ENCODE peak calls at places on chromosomes 11 and 22, in four cellular contexts. One of them, this sample, is unnamed.
A peak's percentile ranks its signal among the peaks of the same experiment; 100 is the strongest.

GRCh38 chr11:79062814-79063762 is 377.7 kb downstream of the TENM4 start:
- DNase-seq in hepatocyte: peak; percentile 61
- DNase-seq in H9: peak; percentile 65
- DNase-seq in activated T-helper 2 cell treated with anti-CD3 and anti-CD28 coated beads, Interferon-gamma antibody, Interleukin-2, Interleukin-4, amounts not matched to agents 10 μg/mL and 5 μg/mL and 100 μg/mL, durations not matched to agents 14 hours and 24 hours and 36 hours: no peak
- DNase-seq in this sample: peak; percentile 70

GRCh38 chr11:46858920-46859531 is 12.9 kb upstream of the CKAP5 start:
- DNase-seq in hepatocyte: no peak
- DNase-seq in activated T-helper 2 cell treated with anti-CD3 and anti-CD28 coated beads, Interferon-gamma antibody, Interleukin-2, Interleukin-4, amounts not matched to agents 10 μg/mL and 5 μg/mL and 100 μg/mL, durations not matched to agents 14 hours and 24 hours and 36 hours: no peak
- DNase-seq in H9: no peak
- DNase-seq in this sample: no peak

GRCh38 chr22:29820941-29821789 is 16.9 kb downstream of the ASCC2 start:
- DNase-seq in hepatocyte: peak; percentile 92
- DNase-seq in H9: no peak
- DNase-seq in activated T-helper 2 cell treated with anti-CD3 and anti-CD28 coated beads, Interferon-gamma antibody, Interleukin-2, Interleukin-4, amounts not matched to agents 10 μg/mL and 5 μg/mL and 100 μg/mL, durations not matched to agents 14 hours and 24 hours and 36 hours: peak; percentile 23
- DNase-seq in this sample: peak; percentile 46

GRCh38 chr11:41978951-41979350 is 519.5 kb upstream of the LRRC4C start:
- DNase-seq in hepatocyte: no peak
- DNase-seq in activated T-helper 2 cell treated with anti-CD3 and anti-CD28 coated beads, Interferon-gamma antibody, Interleukin-2, Interleukin-4, amounts not matched to agents 10 μg/mL and 5 μg/mL and 100 μg/mL, durations not matched to agents 14 hours and 24 hours and 36 hours: no peak
- DNase-seq in H9: no peak
- DNase-seq in this sample: no peak

GRCh38 chr11:1221848-1222311 is 986 bp upstream of the MUC5B start:
- DNase-seq in activated T-helper 2 cell treated with anti-CD3 and anti-CD28 coated beads, Interferon-gamma antibody, Interleukin-2, Interleukin-4, amounts not matched to agents 10 μg/mL and 5 μg/mL and 100 μg/mL, durations not matched to agents 14 hours and 24 hours and 36 hours: no peak
- DNase-seq in hepatocyte: no peak
- DNase-seq in H9: peak; percentile 28
- DNase-seq in this sample: no peak

GRCh38 chr11:61654397-61654829 is 25.8 kb upstream of the DAGLA start:
- DNase-seq in hepatocyte: no peak
- DNase-seq in H9: no peak
- DNase-seq in activated T-helper 2 cell treated with anti-CD3 and anti-CD28 coated beads, Interferon-gamma antibody, Interleukin-2, Interleukin-4, amounts not matched to agents 10 μg/mL and 5 μg/mL and 100 μg/mL, durations not matched to agents 14 hours and 24 hours and 36 hours: no peak
- DNase-seq in this sample: peak; percentile 23

GRCh38 chr11:31819533-31820437 is 8.7 kb upstream of the PAX6 start:
- DNase-seq in hepatocyte: no peak
- DNase-seq in activated T-helper 2 cell treated with anti-CD3 and anti-CD28 coated beads, Interferon-gamma antibody, Interleukin-2, Interleukin-4, amounts not matched to agents 10 μg/mL and 5 μg/mL and 100 μg/mL, durations not matched to agents 14 hours and 24 hours and 36 hours: no peak
- DNase-seq in H9: peak; percentile 67
- DNase-seq in this sample: no peak

GRCh38 chr11:93089474-93090102 is 108.2 kb downstream of the SLC36A4 start:
- DNase-seq in hepatocyte: peak; percentile 54
- DNase-seq in H9: peak; percentile 68
- DNase-seq in activated T-helper 2 cell treated with anti-CD3 and anti-CD28 coated beads, Interferon-gamma antibody, Interleukin-2, Interleukin-4, amounts not matched to agents 10 μg/mL and 5 μg/mL and 100 μg/mL, durations not matched to agents 14 hours and 24 hours and 36 hours: no peak
- DNase-seq in this sample: peak; percentile 57

GRCh38 chr22:38923463-38924196 is 33.8 kb upstream of the APOBEC3A start:
- DNase-seq in hepatocyte: peak; percentile 87
- DNase-seq in H9: peak; percentile 70
- DNase-seq in activated T-helper 2 cell treated with anti-CD3 and anti-CD28 coated beads, Interferon-gamma antibody, Interleukin-2, Interleukin-4, amounts not matched to agents 10 μg/mL and 5 μg/mL and 100 μg/mL, durations not matched to agents 14 hours and 24 hours and 36 hours: no peak
- DNase-seq in this sample: peak; percentile 90

GRCh38 chr11:69403556-69404215 is 77.8 kb upstream of the LINC01488 start:
- DNase-seq in hepatocyte: peak; percentile 50
- DNase-seq in activated T-helper 2 cell treated with anti-CD3 and anti-CD28 coated beads, Interferon-gamma antibody, Interleukin-2, Interleukin-4, amounts not matched to agents 10 μg/mL and 5 μg/mL and 100 μg/mL, durations not matched to agents 14 hours and 24 hours and 36 hours: no peak
- DNase-seq in H9: no peak
- DNase-seq in this sample: no peak

GRCh38 chr11:88179141-88179540 is 3.9 kb upstream of the RAB38 start:
- DNase-seq in H9: no peak
- DNase-seq in activated T-helper 2 cell treated with anti-CD3 and anti-CD28 coated beads, Interferon-gamma antibody, Interleukin-2, Interleukin-4, amounts not matched to agents 10 μg/mL and 5 μg/mL and 100 μg/mL, durations not matched to agents 14 hours and 24 hours and 36 hours: peak; percentile 14
- DNase-seq in hepatocyte: no peak
- DNase-seq in this sample: no peak

GRCh38 chr11:6531267-6531752 is 34.2 kb downstream of the DNHD1 start:
- DNase-seq in activated T-helper 2 cell treated with anti-CD3 and anti-CD28 coated beads, Interferon-gamma antibody, Interleukin-2, Interleukin-4, amounts not matched to agents 10 μg/mL and 5 μg/mL and 100 μg/mL, durations not matched to agents 14 hours and 24 hours and 36 hours: no peak
- DNase-seq in H9: no peak
- DNase-seq in hepatocyte: peak; percentile 49
- DNase-seq in this sample: no peak

GRCh38 chr11:62737196-62737595 is 8.9 kb downstream of the TTC9C start:
- DNase-seq in H9: no peak
- DNase-seq in hepatocyte: no peak
- DNase-seq in activated T-helper 2 cell treated with anti-CD3 and anti-CD28 coated beads, Interferon-gamma antibody, Interleukin-2, Interleukin-4, amounts not matched to agents 10 μg/mL and 5 μg/mL and 100 μg/mL, durations not matched to agents 14 hours and 24 hours and 36 hours: no peak
- DNase-seq in this sample: no peak

This sample was measured in testis.